ENCODE peak calls at places on chromosomes 16 and 17, in four cellular contexts. A, H, N and F are unnamed samples.

GRCh38 chr17:17075037-17075755 is 32.9 kb downstream of the MPRIP start:
- DNase-seq in H (no peak), A (no peak), N (no peak), F (peak)

GRCh38 chr17:64125937-64126336 is 4.0 kb downstream of the ERN1 start:
- DNase-seq in N (no peak), A (no peak), H (no peak), F (no peak)

GRCh38 chr17:34412534-34412933 is 49.5 kb upstream of the CCL1 start:
- DNase-seq in A (no peak), H (no peak), N (no peak), F (no peak)

GRCh38 chr17:78822552-78822951 is 18.1 kb downstream of the USP36 start:
- DNase-seq in N (no peak), H (no peak), A (no peak), F (peak)

GRCh38 chr16:68284847-68285246 is 20.5 kb downstream of the SLC7A6 start:
- DNase-seq in N (no peak), A (no peak), H (peak), F (no peak)

GRCh38 chr16:2933701-2934100 is 22.0 kb downstream of the FLYWCH1 start:
- DNase-seq in H (no peak), N (no peak), A (no peak), F (peak)

GRCh38 chr17:71966459-71967313 is 154.1 kb upstream of the SOX9 start:
- DNase-seq in N (no peak), H (no peak), A (no peak), F (no peak)

GRCh38 chr16:17368511-17368910 is 102.2 kb downstream of the XYLT1 start:
- DNase-seq in H (no peak), A (no peak), N (no peak), F (no peak)

GRCh38 chr16:15810949-15811348 is 45.9 kb downstream of the MYH11 start:
- DNase-seq in H (no peak), N (no peak), A (no peak), F (no peak)

GRCh38 chr16:4613636-4614570 is 785 bp downstream of the UBALD1 start:
- DNase-seq in H (no peak), N (peak), A (no peak), F (peak)

GRCh38 chr16:67349172-67349571 is 22.6 kb downstream of the LRRC36 start:
- DNase-seq in H (no peak), A (no peak), N (peak), F (peak)

GRCh38 chr16:86949630-86950029 is 367.6 kb downstream of the C16orf95 start:
- DNase-seq in N (no peak), H (no peak), A (no peak), F (no peak)

GRCh38 chr17:77385750-77386501 is 245.2 kb downstream of the SEC14L1 start:
- DNase-seq in H (no peak), A (no peak), N (no peak), F (peak)

GRCh38 chr17:59277031-59277430 is 54.4 kb upstream of the YPEL2 start:
- DNase-seq in H (peak), N (no peak), A (no peak), F (no peak)

GRCh38 chr17:65231662-65232335 is 94.6 kb downstream of the RGS9 start:
- DNase-seq in N (peak), A (peak), H (peak), F (peak)

GRCh38 chr17:76911299-76912007 is 43.2 kb downstream of the MGAT5B start:
- DNase-seq in H (no peak), N (no peak), A (no peak), F (peak)

GRCh38 chr17:4800462-4801185 is 1.5 kb downstream of the C17orf114 start:
- DNase-seq in H (no peak), N (no peak), A (no peak), F (no peak)

GRCh38 chr16:24677388-24677787 is 52.1 kb upstream of the TNRC6A start:
- DNase-seq in H (no peak), N (no peak), A (no peak), F (no peak)

GRCh38 chr17:74951680-74952421 is 16.2 kb downstream of the OTOP3 start:
- DNase-seq in N (no peak), H (no peak), A (peak), F (no peak)

GRCh38 chr17:79154446-79154845 is 79.8 kb downstream of the ENGASE start:
- DNase-seq in H (no peak), A (no peak), N (no peak), F (peak)

GRCh38 chr16:67666538-67667433 is at the start of the genes C16orf86 and ENKD1:
- DNase-seq in A (peak), H (no peak), N (peak), F (peak)

GRCh38 chr17:79970576-79971068 is 65.0 kb downstream of the TBC1D16 start:
- DNase-seq in A (no peak), N (peak), H (no peak), F (peak)

GRCh38 chr17:4600563-4600962 is 16.2 kb downstream of the SMTNL2 start:
- DNase-seq in A (no peak), H (no peak), N (no peak), F (peak)

GRCh38 chr16:55842369-55843104 is 9.6 kb upstream of the CES1 start:
- DNase-seq in N (peak), H (no peak), A (peak), F (peak)

GRCh38 chr16:24950275-24950674 is 64.9 kb downstream of the ARHGAP17 start:
- DNase-seq in A (no peak), N (no peak), H (no peak), F (no peak)

GRCh38 chr16:58499615-58500328 is at the start of gene NDRG4:
- DNase-seq in N (peak), H (no peak), A (peak), F (peak)

GRCh38 chr17:50787106-50787505 is 19.8 kb upstream of the ANKRD40CL start:
- DNase-seq in A (no peak), N (no peak), H (no peak), F (no peak)

GRCh38 chr16:87121816-87122215 is 195.4 kb downstream of the C16orf95 start:
- DNase-seq in N (no peak), A (no peak), H (no peak), F (no peak)

GRCh38 chr16:66520406-66521194 is 29.3 kb downstream of the TK2 start:
- DNase-seq in H (no peak), A (no peak), N (no peak), F (no peak)

GRCh38 chr17:43021739-43022512 is at the start of gene VAT1:
- DNase-seq in H (no peak), A (peak), N (peak), F (peak)
- TF ChIP-seq TCF12 in H (no peak), A (no peak), N (no peak), F (no peak)

DNA sequence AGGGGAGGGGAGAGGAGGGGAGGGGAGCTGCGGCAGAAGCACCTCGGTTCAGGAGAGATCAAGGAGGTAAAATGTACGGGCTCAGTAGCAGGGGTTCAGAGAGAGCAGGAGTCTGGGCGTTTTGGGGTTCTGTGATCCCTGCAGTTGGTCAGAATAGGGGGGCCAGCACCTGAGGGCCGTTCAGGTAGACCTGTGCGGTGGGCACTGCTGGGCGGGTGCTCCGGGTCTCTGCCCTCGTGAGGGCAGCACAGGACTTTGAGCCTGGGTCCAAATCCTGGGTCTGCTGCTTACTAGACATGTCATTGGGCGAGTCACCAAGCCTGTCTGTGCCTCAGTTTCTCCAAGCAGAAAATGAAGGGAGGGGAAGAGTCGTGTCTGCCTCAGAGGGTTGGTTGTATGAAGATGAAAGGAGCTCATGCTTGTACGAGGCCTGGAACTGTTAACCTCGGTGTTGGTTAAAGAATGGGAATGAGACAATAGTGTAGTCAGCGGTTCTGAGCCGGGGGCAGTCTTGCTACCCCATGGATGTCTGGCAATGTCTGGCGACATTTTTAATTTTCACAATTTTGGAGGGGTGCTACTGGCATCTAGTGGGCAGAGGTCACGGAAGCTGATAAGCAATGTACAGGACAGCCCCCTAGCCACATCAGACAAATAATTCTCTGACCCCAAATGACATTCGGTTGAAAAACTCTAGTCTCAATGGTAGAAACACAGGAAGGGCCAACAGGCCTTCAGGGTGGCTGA is 35.4 kb downstream of the OR1D5 start:
- DNase-seq in N (no peak), H (no peak), A (peak), F (no peak)
- TF ChIP-seq TCF12 in N (no peak), H (no peak), A (no peak), F (no peak)

DNA sequence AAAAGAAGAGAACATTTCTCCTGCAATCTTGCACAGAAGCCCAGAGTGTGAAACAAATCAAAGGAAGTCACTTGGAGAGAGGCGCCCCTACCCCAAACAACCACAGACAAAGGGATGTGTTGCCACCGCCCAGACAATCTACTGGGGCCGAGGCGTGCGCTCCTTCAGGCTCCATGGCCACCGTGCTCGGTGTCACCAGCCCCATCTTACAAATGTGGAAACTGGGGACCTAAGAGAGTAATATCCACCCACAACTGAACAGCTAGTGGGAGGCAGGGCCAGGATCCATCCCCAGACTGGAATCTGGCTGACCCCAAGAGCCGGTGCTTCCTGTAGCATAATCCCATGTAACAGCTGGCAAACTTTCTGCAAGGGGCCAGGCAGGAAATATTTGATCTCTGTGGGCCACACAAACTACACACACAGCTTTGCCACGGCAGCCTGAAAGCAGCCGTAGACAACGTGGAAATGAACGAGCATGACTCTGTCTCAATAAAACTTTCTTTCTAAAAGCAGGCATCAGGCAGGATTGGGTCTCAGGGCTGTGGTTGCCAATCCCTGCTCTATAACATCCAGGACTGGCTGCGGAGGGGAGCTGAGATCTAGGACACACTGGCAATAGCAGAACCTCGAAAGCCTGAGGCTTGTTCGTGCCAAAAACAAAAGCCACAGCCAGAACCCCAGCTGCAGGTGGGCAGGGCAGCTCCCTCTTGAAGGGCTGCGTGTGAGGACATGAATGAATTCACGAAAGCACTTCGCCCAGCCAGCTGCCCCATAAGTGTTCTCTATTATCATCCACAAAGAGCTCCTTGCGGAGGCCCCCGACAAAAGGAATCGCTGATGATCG is 26.6 kb upstream of the GINS2 start:
- DNase-seq in A (no peak), N (no peak), H (no peak), F (no peak)
- TF ChIP-seq TCF12 in A (no peak), N (no peak), H (no peak), F (no peak)

GRCh38 chr17:47687748-47688147 is 6.2 kb upstream of the TBKBP1 start:
- DNase-seq in A (peak), H (no peak), N (no peak), F (peak)
- TF ChIP-seq TCF12 in A (no peak), H (no peak), N (no peak), F (no peak)

DNA sequence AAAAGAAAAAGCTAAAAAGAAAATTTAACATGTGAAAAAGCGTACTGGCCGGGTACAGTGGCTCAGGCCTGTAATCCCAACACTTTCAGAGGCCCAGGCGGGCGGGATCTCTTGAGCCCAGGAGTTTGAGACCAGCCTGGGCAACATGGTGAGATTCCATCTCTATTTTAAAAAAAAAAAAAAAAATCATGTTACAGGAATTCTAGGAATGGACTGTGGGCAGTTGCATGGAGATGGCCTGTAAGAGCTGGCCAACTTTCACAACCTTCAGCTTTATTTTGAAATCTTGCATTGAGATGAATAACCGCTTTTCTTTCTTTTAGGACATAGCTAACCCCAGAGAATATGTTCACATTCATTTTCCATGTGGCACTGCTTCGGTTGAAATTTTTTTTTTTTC is 8.2 kb upstream of the CIAO3 start:
- DNase-seq in A (no peak), H (no peak), N (no peak), F (no peak)
- TF ChIP-seq TCF12 in A (no peak), H (no peak), N (no peak), F (no peak)

GRCh38 chr16:30184430-30185140 is 1.2 kb downstream of the CORO1A start:
- DNase-seq in H (peak), A (peak), N (no peak), F (peak)
- TF ChIP-seq TCF12 in H (no peak), A (no peak), N (no peak), F (no peak)